ENCODE peak calls at places on chromosomes 16 and 17, in six cellular contexts. One of them, this sample, is unnamed.

GRCh38 chr16:57628008-57628781 is at the start of gene ADGRG1:
- DNase-seq in CD4-positive, alpha-beta memory T cell: no peak
- DNase-seq in Caco-2: peak
- DNase-seq in T-helper 17 cell: no peak
- DNase-seq in CD4-positive, alpha-beta T cell: no peak
- DNase-seq in thyroid gland: peak
- DNase-seq in this sample: no peak

GRCh38 chr17:12402963-12403622 is 262.6 kb upstream of the MYOCD start:
- DNase-seq in CD4-positive, alpha-beta T cell: no peak
- DNase-seq in Caco-2: no peak
- DNase-seq in CD4-positive, alpha-beta memory T cell: no peak
- DNase-seq in T-helper 17 cell: no peak
- DNase-seq in thyroid gland: no peak
- DNase-seq in this sample: no peak

GRCh38 chr17:21085707-21086106 is 41.1 kb upstream of the DHRS7B start:
- DNase-seq in Caco-2: no peak
- DNase-seq in T-helper 17 cell: no peak
- DNase-seq in CD4-positive, alpha-beta memory T cell: no peak
- DNase-seq in CD4-positive, alpha-beta T cell: no peak
- DNase-seq in thyroid gland: no peak
- DNase-seq in this sample: no peak

GRCh38 chr16:70714526-70715112 is 28.8 kb upstream of the MTSS2 start:
- DNase-seq in CD4-positive, alpha-beta T cell: no peak
- DNase-seq in Caco-2: no peak
- DNase-seq in T-helper 17 cell: no peak
- DNase-seq in thyroid gland: no peak
- DNase-seq in CD4-positive, alpha-beta memory T cell: no peak
- DNase-seq in this sample: no peak

GRCh38 chr17:58383892-58384462 is 32.0 kb upstream of the SUPT4H1 start:
- DNase-seq in CD4-positive, alpha-beta T cell: no peak
- DNase-seq in thyroid gland: no peak
- DNase-seq in Caco-2: no peak
- DNase-seq in T-helper 17 cell: no peak
- DNase-seq in CD4-positive, alpha-beta memory T cell: no peak
- DNase-seq in this sample: no peak

GRCh38 chr17:45262516-45263476 is 902 bp upstream of the SPATA32 start:
- DNase-seq in CD4-positive, alpha-beta memory T cell: no peak
- DNase-seq in CD4-positive, alpha-beta T cell: no peak
- DNase-seq in T-helper 17 cell: no peak
- DNase-seq in Caco-2: no peak
- DNase-seq in thyroid gland: no peak
- DNase-seq in this sample: no peak

GRCh38 chr17:82647593-82648164 is 565 bp downstream of the WDR45B start:
- DNase-seq in Caco-2: peak
- DNase-seq in CD4-positive, alpha-beta T cell: peak
- DNase-seq in thyroid gland: peak
- DNase-seq in T-helper 17 cell: peak
- DNase-seq in CD4-positive, alpha-beta memory T cell: peak
- DNase-seq in this sample: no peak

GRCh38 chr16:2701713-2702437 is 18.1 kb downstream of the PRSS27 start:
- DNase-seq in CD4-positive, alpha-beta memory T cell: no peak
- DNase-seq in thyroid gland: no peak
- DNase-seq in CD4-positive, alpha-beta T cell: no peak
- DNase-seq in T-helper 17 cell: no peak
- DNase-seq in Caco-2: no peak
- DNase-seq in this sample: no peak

GRCh38 chr17:74569392-74570003 is 2.2 kb upstream of the CD300H start:
- DNase-seq in Caco-2: no peak
- DNase-seq in CD4-positive, alpha-beta T cell: no peak
- DNase-seq in T-helper 17 cell: no peak
- DNase-seq in thyroid gland: peak
- DNase-seq in CD4-positive, alpha-beta memory T cell: no peak
- DNase-seq in this sample: no peak

GRCh38 chr16:54077412-54077821 is 209.2 kb downstream of the IRX3 start:
- DNase-seq in thyroid gland: no peak
- DNase-seq in T-helper 17 cell: no peak
- DNase-seq in CD4-positive, alpha-beta T cell: no peak
- DNase-seq in CD4-positive, alpha-beta memory T cell: no peak
- DNase-seq in Caco-2: no peak
- DNase-seq in this sample: no peak

GRCh38 chr17:20216154-20216815 is 207.1 kb downstream of the SPECC1 start:
- DNase-seq in CD4-positive, alpha-beta T cell: no peak
- DNase-seq in CD4-positive, alpha-beta memory T cell: no peak
- DNase-seq in T-helper 17 cell: no peak
- DNase-seq in Caco-2: no peak
- DNase-seq in thyroid gland: no peak
- DNase-seq in this sample: no peak

GRCh38 chr17:39064814-39065213 is 86.6 kb downstream of the PLXDC1 start:
- DNase-seq in thyroid gland: no peak
- DNase-seq in Caco-2: no peak
- DNase-seq in CD4-positive, alpha-beta T cell: no peak
- DNase-seq in T-helper 17 cell: no peak
- DNase-seq in CD4-positive, alpha-beta memory T cell: no peak
- DNase-seq in this sample: no peak

GRCh38 chr16:20647736-20648135 is 49.7 kb downstream of the ACSM1 start:
- DNase-seq in thyroid gland: no peak
- DNase-seq in T-helper 17 cell: no peak
- DNase-seq in CD4-positive, alpha-beta memory T cell: no peak
- DNase-seq in Caco-2: no peak
- DNase-seq in CD4-positive, alpha-beta T cell: no peak
- DNase-seq in this sample: no peak

GRCh38 chr16:88782454-88783390 is 2.3 kb downstream of the PIEZO1 start:
- DNase-seq in CD4-positive, alpha-beta T cell: no peak
- DNase-seq in thyroid gland: no peak
- DNase-seq in T-helper 17 cell: no peak
- DNase-seq in CD4-positive, alpha-beta memory T cell: no peak
- DNase-seq in Caco-2: no peak
- DNase-seq in this sample: no peak

GRCh38 chr16:57184890-57185445 is 871 bp downstream of the PSME3IP1 start:
- DNase-seq in T-helper 17 cell: no peak
- DNase-seq in Caco-2: peak
- DNase-seq in CD4-positive, alpha-beta T cell: no peak
- DNase-seq in CD4-positive, alpha-beta memory T cell: no peak
- DNase-seq in thyroid gland: no peak
- DNase-seq in this sample: no peak

GRCh38 chr17:34598161-34598776 is 18.9 kb downstream of the TMEM132E start:
- DNase-seq in CD4-positive, alpha-beta memory T cell: no peak
- DNase-seq in thyroid gland: no peak
- DNase-seq in CD4-positive, alpha-beta T cell: no peak
- DNase-seq in T-helper 17 cell: no peak
- DNase-seq in Caco-2: peak
- DNase-seq in this sample: no peak

GRCh38 chr17:81641825-81642489 is 5.0 kb downstream of the TSPAN10 start:
- DNase-seq in CD4-positive, alpha-beta memory T cell: no peak
- DNase-seq in T-helper 17 cell: no peak
- DNase-seq in thyroid gland: no peak
- DNase-seq in CD4-positive, alpha-beta T cell: no peak
- DNase-seq in Caco-2: no peak
- DNase-seq in this sample: no peak

GRCh38 chr17:17921192-17922082 is 50.8 kb downstream of the TOM1L2 start:
- DNase-seq in Caco-2: peak
- DNase-seq in CD4-positive, alpha-beta memory T cell: no peak
- DNase-seq in CD4-positive, alpha-beta T cell: no peak
- DNase-seq in T-helper 17 cell: no peak
- DNase-seq in thyroid gland: no peak
- DNase-seq in this sample: no peak

GRCh38 chr16:17476414-17477259 is 5.9 kb upstream of the XYLT1 start:
- DNase-seq in CD4-positive, alpha-beta T cell: peak
- DNase-seq in T-helper 17 cell: no peak
- DNase-seq in thyroid gland: peak
- DNase-seq in Caco-2: peak
- DNase-seq in CD4-positive, alpha-beta memory T cell: peak
- DNase-seq in this sample: peak

GRCh38 chr16:20114356-20114755 is 40.7 kb upstream of the GPR139 start:
- DNase-seq in CD4-positive, alpha-beta memory T cell: no peak
- DNase-seq in CD4-positive, alpha-beta T cell: no peak
- DNase-seq in thyroid gland: no peak
- DNase-seq in T-helper 17 cell: no peak
- DNase-seq in Caco-2: no peak
- DNase-seq in this sample: no peak

GRCh38 chr17:77942111-77942988 is 16.2 kb upstream of the TNRC6C start:
- DNase-seq in thyroid gland: no peak
- DNase-seq in Caco-2: no peak
- DNase-seq in CD4-positive, alpha-beta T cell: no peak
- DNase-seq in CD4-positive, alpha-beta memory T cell: no peak
- DNase-seq in T-helper 17 cell: no peak
- DNase-seq in this sample: no peak

GRCh38 chr17:80277751-80278671 is 17.4 kb downstream of the RNF213 start:
- DNase-seq in CD4-positive, alpha-beta memory T cell: no peak
- DNase-seq in Caco-2: no peak
- DNase-seq in thyroid gland: no peak
- DNase-seq in CD4-positive, alpha-beta T cell: no peak
- DNase-seq in T-helper 17 cell: no peak
- DNase-seq in this sample: no peak

GRCh38 chr17:69773081-69773480 is 301.9 kb upstream of the KCNJ16 start:
- DNase-seq in Caco-2: no peak
- DNase-seq in T-helper 17 cell: no peak
- DNase-seq in CD4-positive, alpha-beta memory T cell: no peak
- DNase-seq in CD4-positive, alpha-beta T cell: no peak
- DNase-seq in thyroid gland: no peak
- DNase-seq in this sample: no peak

GRCh38 chr17:18025596-18026407 is 13.2 kb downstream of the ATPAF2 start:
- DNase-seq in Caco-2: no peak
- DNase-seq in CD4-positive, alpha-beta memory T cell: no peak
- DNase-seq in CD4-positive, alpha-beta T cell: no peak
- DNase-seq in thyroid gland: no peak
- DNase-seq in T-helper 17 cell: no peak
- DNase-seq in this sample: no peak

GRCh38 chr17:76408037-76408849 is 23.8 kb downstream of the SPHK1 start:
- DNase-seq in CD4-positive, alpha-beta memory T cell: peak
- DNase-seq in T-helper 17 cell: peak
- DNase-seq in Caco-2: peak
- DNase-seq in thyroid gland: peak
- DNase-seq in CD4-positive, alpha-beta T cell: peak
- DNase-seq in this sample: no peak

GRCh38 chr17:49637050-49637449 is 40.8 kb downstream of the SPOP start:
- DNase-seq in CD4-positive, alpha-beta memory T cell: no peak
- DNase-seq in Caco-2: no peak
- DNase-seq in thyroid gland: no peak
- DNase-seq in CD4-positive, alpha-beta T cell: no peak
- DNase-seq in T-helper 17 cell: no peak
- DNase-seq in this sample: no peak

GRCh38 chr17:38451840-38452529 is 23.7 kb downstream of the ARHGAP23 start:
- DNase-seq in Caco-2: no peak
- DNase-seq in thyroid gland: peak
- DNase-seq in CD4-positive, alpha-beta T cell: no peak
- DNase-seq in CD4-positive, alpha-beta memory T cell: no peak
- DNase-seq in T-helper 17 cell: no peak
- DNase-seq in this sample: peak

GRCh38 chr17:50560931-50561750 is 626 bp downstream of the CACNA1G start:
- DNase-seq in T-helper 17 cell: peak
- DNase-seq in CD4-positive, alpha-beta memory T cell: peak
- DNase-seq in Caco-2: no peak
- DNase-seq in thyroid gland: peak
- DNase-seq in CD4-positive, alpha-beta T cell: no peak
- DNase-seq in this sample: no peak

GRCh38 chr16:2428051-2428786 is 1.0 kb upstream of the CCNF start:
- DNase-seq in Caco-2: peak
- DNase-seq in T-helper 17 cell: no peak
- DNase-seq in thyroid gland: peak
- DNase-seq in CD4-positive, alpha-beta memory T cell: no peak
- DNase-seq in CD4-positive, alpha-beta T cell: no peak
- DNase-seq in this sample: peak

This sample was measured in iPS DF 6.9.